ENCODE peak calls at places on chromosomes 13 and 19, in five cellular contexts. One of them, this sample, is unnamed.

GRCh38 chr19:45391346-45391745 is 13.5 kb downstream of the PPP1R13L start:
- DNase-seq in HepG2: peak; percentile 20
- DNase-seq in K562: peak; percentile 47
- DNase-seq in H1: no peak
- DNase-seq in GM12878: no peak
- DNase-seq in this sample: peak; percentile 76

GRCh38 chr19:23415561-23416191 is 20.4 kb upstream of the ZNF91 start:
- DNase-seq in HepG2: no peak
- DNase-seq in K562: no peak
- DNase-seq in H1: peak; percentile 89
- DNase-seq in GM12878: no peak
- DNase-seq in this sample: peak; percentile 97

GRCh38 chr13:90455861-90456260 is 891.6 kb upstream of the MIR17HG start:
- DNase-seq in HepG2: no peak
- DNase-seq in K562: no peak
- DNase-seq in H1: no peak
- DNase-seq in GM12878: no peak
- DNase-seq in this sample: no peak

GRCh38 chr19:17902701-17903100 is 30.1 kb upstream of the CCDC124 start:
- DNase-seq in HepG2: no peak
- DNase-seq in K562: no peak
- DNase-seq in H1: no peak
- DNase-seq in GM12878: no peak
- DNase-seq in this sample: no peak

GRCh38 chr19:48117515-48118330 is 7.1 kb upstream of the PLA2G4C start:
- DNase-seq in HepG2: no peak
- DNase-seq in K562: no peak
- DNase-seq in H1: no peak
- DNase-seq in GM12878: no peak
- DNase-seq in this sample: peak; percentile 62

GRCh38 chr13:46751811-46752635 is 44.9 kb downstream of the ESD start:
- DNase-seq in HepG2: no peak
- DNase-seq in K562: no peak
- DNase-seq in H1: no peak
- DNase-seq in GM12878: peak; percentile 45
- DNase-seq in this sample: peak; percentile 13

GRCh38 chr19:46753420-46754155 is 7.3 kb upstream of the STRN4 start:
- DNase-seq in HepG2: peak; percentile 48
- DNase-seq in K562: peak; percentile 81
- DNase-seq in H1: peak; percentile 78
- DNase-seq in GM12878: no peak
- DNase-seq in this sample: peak; percentile 87

GRCh38 chr19:38617283-38617763 is 430 bp downstream of the MAP4K1 start:
- DNase-seq in HepG2: no peak
- DNase-seq in K562: no peak
- DNase-seq in H1: no peak
- DNase-seq in GM12878: peak; percentile 9
- DNase-seq in this sample: no peak

GRCh38 chr13:34578471-34578870 is 363.6 kb upstream of the NBEA start:
- DNase-seq in HepG2: no peak
- DNase-seq in K562: no peak
- DNase-seq in H1: no peak
- DNase-seq in GM12878: no peak
- DNase-seq in this sample: no peak

GRCh38 chr19:45922281-45922680 is 7.7 kb upstream of the NANOS2 start:
- DNase-seq in HepG2: peak; percentile 34
- DNase-seq in K562: peak; percentile 47
- DNase-seq in H1: peak; percentile 69
- DNase-seq in GM12878: no peak
- DNase-seq in this sample: peak; percentile 94

GRCh38 chr19:48501961-48502719 is 9.5 kb downstream of the LMTK3 start:
- DNase-seq in HepG2: peak; percentile 86
- DNase-seq in K562: peak; percentile 97
- DNase-seq in H1: peak; percentile 96
- DNase-seq in GM12878: peak; percentile 59
- DNase-seq in this sample: peak; percentile 100

DNA sequence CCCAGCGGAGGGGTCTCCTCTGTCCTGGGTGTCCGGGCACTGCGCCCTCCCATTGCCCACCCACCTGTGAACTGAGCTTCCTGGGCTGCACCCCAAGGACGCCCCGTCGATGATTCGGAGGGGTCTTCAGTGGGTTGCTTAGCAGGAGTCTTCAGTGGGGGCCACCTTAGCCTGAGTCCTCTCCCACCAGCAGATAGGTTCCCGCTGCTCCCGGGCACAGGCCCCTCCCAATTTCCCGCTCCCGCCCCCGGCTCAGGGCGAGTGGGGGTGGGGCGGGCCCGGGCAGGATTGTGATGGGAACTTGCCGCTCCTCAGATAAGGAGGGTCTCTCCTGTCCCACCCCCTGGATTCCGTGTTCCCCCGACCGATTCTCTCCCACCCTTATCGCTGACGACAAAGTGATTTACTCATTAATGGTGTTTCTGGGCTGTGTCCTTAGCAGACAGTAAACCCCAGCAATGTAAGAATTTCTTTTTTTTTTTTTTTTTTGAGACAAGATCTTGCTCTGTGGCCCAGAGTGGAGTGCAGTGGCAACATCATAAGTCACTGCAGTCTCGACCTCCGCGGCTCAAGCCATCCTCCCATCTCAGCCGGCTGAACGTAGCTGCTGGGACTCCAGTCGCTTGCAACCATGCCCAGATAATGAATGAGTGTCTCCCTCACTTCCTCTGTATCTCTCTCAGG is 655 bp upstream of the S1PR5 start:
- DNase-seq in HepG2: no peak
- DNase-seq in K562: peak; percentile 64
- DNase-seq in H1: peak; percentile 87
- DNase-seq in GM12878: no peak
- DNase-seq in this sample: peak; percentile 57
- TF ChIP-seq EZH2 in HepG2: no peak
- TF ChIP-seq EZH2 in K562: no peak
- TF ChIP-seq EZH2 in H1: peak; percentile 3
- TF ChIP-seq EZH2 in GM12878: no peak
- TF ChIP-seq EZH2 in this sample: no peak

GRCh38 chr13:107370036-107370785 is 802.3 kb upstream of the ARGLU1 start:
- DNase-seq in HepG2: no peak
- DNase-seq in K562: no peak
- DNase-seq in H1: no peak
- DNase-seq in GM12878: no peak
- DNase-seq in this sample: no peak
- TF ChIP-seq CREB1 in HepG2: no peak
- TF ChIP-seq CREB1 in K562: no peak
- TF ChIP-seq CREB1 in H1: no peak
- TF ChIP-seq CREB1 in GM12878: no peak
- TF ChIP-seq CREB1 in this sample: no peak

GRCh38 chr19:50327013-50327412 is 2.2 kb downstream of the KCNC3 start:
- DNase-seq in HepG2: no peak
- DNase-seq in K562: no peak
- DNase-seq in H1: no peak
- DNase-seq in GM12878: no peak
- DNase-seq in this sample: no peak
- TF ChIP-seq EZH2 in HepG2: no peak
- TF ChIP-seq EZH2 in K562: no peak
- TF ChIP-seq EZH2 in H1: no peak
- TF ChIP-seq EZH2 in GM12878: no peak
- TF ChIP-seq EZH2 in this sample: no peak

GRCh38 chr13:95185851-95186250 is 115.4 kb downstream of the ABCC4 start:
- DNase-seq in HepG2: no peak
- DNase-seq in K562: no peak
- DNase-seq in H1: no peak
- DNase-seq in GM12878: no peak
- DNase-seq in this sample: no peak
- TF ChIP-seq CREB1 in HepG2: no peak
- TF ChIP-seq CREB1 in K562: no peak
- TF ChIP-seq CREB1 in H1: no peak
- TF ChIP-seq CREB1 in GM12878: no peak
- TF ChIP-seq CREB1 in this sample: no peak

GRCh38 chr19:2702170-2703076 is at the start of gene GNG7:
- DNase-seq in HepG2: peak; percentile 78
- DNase-seq in K562: peak; percentile 93
- DNase-seq in H1: peak; percentile 96
- DNase-seq in GM12878: no peak
- DNase-seq in this sample: peak; percentile 96

GRCh38 chr19:2701361-2702169 is 929 bp downstream of the GNG7 start:
- DNase-seq in HepG2: no peak
- DNase-seq in K562: no peak
- DNase-seq in H1: no peak
- DNase-seq in GM12878: no peak
- DNase-seq in this sample: no peak

GRCh38 chr19:2699413-2700142 is 2.9 kb downstream of the GNG7 start:
- DNase-seq in HepG2: no peak
- DNase-seq in K562: no peak
- DNase-seq in H1: no peak
- DNase-seq in GM12878: no peak
- DNase-seq in this sample: no peak

GRCh38 chr19:2703077-2703437 is 563 bp upstream of the GNG7 start:
- DNase-seq in HepG2: no peak
- DNase-seq in K562: no peak
- DNase-seq in H1: no peak
- DNase-seq in GM12878: no peak
- DNase-seq in this sample: no peak

DNA sequence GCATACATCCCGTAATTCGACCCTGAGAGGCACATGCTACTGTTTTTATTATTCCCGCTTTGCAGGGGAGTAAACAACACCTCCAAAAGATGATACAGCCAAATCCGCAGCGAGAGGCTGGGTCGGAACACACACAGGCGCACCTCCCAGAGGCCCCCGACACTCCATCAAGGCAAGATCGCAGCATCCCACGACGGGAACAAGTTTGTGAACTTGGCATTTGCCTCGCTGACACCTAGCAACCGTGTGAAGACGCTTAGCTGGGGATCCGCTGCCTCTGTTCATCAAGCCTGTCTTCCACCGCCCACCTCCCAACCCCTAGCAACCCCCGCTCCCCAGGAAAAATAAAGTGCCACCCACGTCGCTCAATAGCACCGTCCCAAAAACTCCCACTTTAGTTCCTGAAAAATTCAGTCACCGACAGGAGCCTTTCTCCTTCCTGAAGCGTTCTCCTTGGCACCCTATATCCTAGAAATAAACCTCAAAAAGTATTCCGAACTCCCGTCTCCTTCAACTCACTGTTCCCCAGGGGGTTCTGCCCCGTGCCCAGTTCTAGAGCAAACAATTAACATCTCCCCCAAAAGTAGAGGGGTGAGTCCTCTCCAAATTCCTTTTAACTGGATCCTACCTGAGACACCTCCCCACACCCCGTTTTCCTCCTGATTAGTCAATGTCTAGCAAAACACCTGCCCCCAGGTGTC is 1.7 kb downstream of the GNG7 start:
- DNase-seq in HepG2: no peak
- DNase-seq in K562: no peak
- DNase-seq in H1: no peak
- DNase-seq in GM12878: no peak
- DNase-seq in this sample: peak; percentile 53
- TF ChIP-seq EZH2 in HepG2: no peak
- TF ChIP-seq EZH2 in K562: no peak
- TF ChIP-seq EZH2 in H1: no peak
- TF ChIP-seq EZH2 in GM12878: no peak
- TF ChIP-seq EZH2 in this sample: peak; percentile 12

GRCh38 chr19:58044391-58044790 is 10.6 kb downstream of the ZSCAN1 start:
- DNase-seq in HepG2: no peak
- DNase-seq in K562: peak; percentile 8
- DNase-seq in H1: no peak
- DNase-seq in GM12878: no peak
- DNase-seq in this sample: no peak

GRCh38 chr19:58044886-58045285 is 11.1 kb downstream of the ZSCAN1 start:
- DNase-seq in HepG2: no peak
- DNase-seq in K562: no peak
- DNase-seq in H1: no peak
- DNase-seq in GM12878: no peak
- DNase-seq in this sample: no peak

GRCh38 chr19:58046856-58047255 is 12.2 kb upstream of the ZNF135 start:
- DNase-seq in HepG2: no peak
- DNase-seq in K562: no peak
- DNase-seq in H1: no peak
- DNase-seq in GM12878: no peak
- DNase-seq in this sample: no peak

GRCh38 chr19:58045411-58046050 is 11.7 kb downstream of the ZSCAN1 start:
- DNase-seq in HepG2: no peak
- DNase-seq in K562: no peak
- DNase-seq in H1: no peak
- DNase-seq in GM12878: no peak
- DNase-seq in this sample: no peak

DNA sequence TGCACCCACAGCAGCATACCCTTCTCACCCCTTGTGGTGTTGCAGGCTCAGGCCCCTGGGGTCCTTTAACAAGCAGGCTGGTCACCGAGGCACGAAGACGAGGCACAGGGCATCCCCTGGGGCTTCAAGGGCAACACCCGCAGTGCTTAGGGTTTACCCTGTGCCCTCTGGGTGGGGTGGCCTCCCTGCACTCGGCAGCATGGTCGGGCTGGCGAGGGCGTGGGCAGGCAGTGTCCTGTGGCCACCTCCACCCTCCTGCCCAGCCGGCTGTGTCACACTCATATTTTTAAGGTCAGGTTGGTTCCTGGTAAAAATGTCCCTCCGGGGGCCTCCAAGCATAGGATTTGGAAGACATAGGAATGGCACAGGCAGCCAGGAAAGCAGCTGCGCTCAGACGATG is 11.4 kb upstream of the ZNF135 start:
- DNase-seq in HepG2: no peak
- DNase-seq in K562: no peak
- DNase-seq in H1: no peak
- DNase-seq in GM12878: no peak
- DNase-seq in this sample: no peak
- TF ChIP-seq CREB1 in HepG2: no peak
- TF ChIP-seq CREB1 in K562: no peak
- TF ChIP-seq CREB1 in H1: no peak
- TF ChIP-seq CREB1 in GM12878: no peak
- TF ChIP-seq CREB1 in this sample: no peak

GRCh38 chr19:19538767-19539166 is 702 bp downstream of the CILP2 start:
- DNase-seq in HepG2: no peak
- DNase-seq in K562: no peak
- DNase-seq in H1: no peak
- DNase-seq in GM12878: no peak
- DNase-seq in this sample: peak; percentile 40
- TF ChIP-seq EZH2 in HepG2: no peak
- TF ChIP-seq EZH2 in K562: no peak
- TF ChIP-seq EZH2 in H1: no peak
- TF ChIP-seq EZH2 in GM12878: no peak
- TF ChIP-seq EZH2 in this sample: no peak

DNA sequence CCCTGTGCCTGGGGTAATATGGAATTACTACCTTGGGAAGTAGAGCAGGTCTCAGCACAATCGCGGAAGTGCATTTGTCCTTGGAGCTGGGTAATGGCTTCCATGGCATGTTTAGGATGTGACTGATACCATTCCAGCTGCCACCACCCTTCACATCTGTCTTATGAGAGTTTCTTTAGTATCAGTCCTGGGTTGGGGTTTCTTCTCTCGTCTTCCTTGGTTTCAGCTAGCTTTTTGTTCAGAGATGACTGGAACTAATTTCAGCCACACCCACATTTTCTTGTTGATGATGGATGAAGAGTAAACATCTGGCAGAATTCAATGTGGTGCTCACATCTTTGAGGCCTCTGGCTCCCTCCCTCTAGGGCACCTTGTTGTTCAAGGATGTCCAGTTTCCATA is 212.9 kb upstream of the SOX21 start:
- DNase-seq in HepG2: no peak
- DNase-seq in K562: no peak
- DNase-seq in H1: no peak
- DNase-seq in GM12878: no peak
- DNase-seq in this sample: no peak
- TF ChIP-seq CREB1 in HepG2: no peak
- TF ChIP-seq CREB1 in K562: no peak
- TF ChIP-seq CREB1 in H1: no peak
- TF ChIP-seq CREB1 in GM12878: no peak
- TF ChIP-seq CREB1 in this sample: no peak

GRCh38 chr19:35756373-35757230 is at the start of gene HSPB6:
- DNase-seq in HepG2: no peak
- DNase-seq in K562: no peak
- DNase-seq in H1: no peak
- DNase-seq in GM12878: no peak
- DNase-seq in this sample: peak; percentile 70
- TF ChIP-seq EZH2 in HepG2: no peak
- TF ChIP-seq EZH2 in K562: no peak
- TF ChIP-seq EZH2 in H1: peak; percentile 43
- TF ChIP-seq EZH2 in GM12878: no peak
- TF ChIP-seq EZH2 in this sample: no peak

This sample was measured in GM23338.